ENCODE peak calls at places on chromosomes 7 and 10, in ten cellular contexts. One of them, this sample, is unnamed. For H3K4me1, H3K27me3 and H3K36me3, the result is how much of the 10 kb centered on the place peaks cover.

GRCh38 chr7:36984051-36984492 is 259.8 kb upstream of the AOAH start:
- DNase-seq in left lung: no peak
- DNase-seq in CD8-positive, alpha-beta memory T cell: no peak
- DNase-seq in SJSA1: no peak
- DNase-seq in pancreas: no peak
- DNase-seq in neural progenitor cell: no peak
- DNase-seq in H1: no peak
- DNase-seq in endodermal cell: no peak
- DNase-seq in fibroblast of lung: no peak
- DNase-seq in psoas muscle: no peak
- DNase-seq in this sample: no peak

GRCh38 chr7:142855401-142855743 is 496 bp downstream of the EPHB6 start:
- DNase-seq in left lung: no peak
- DNase-seq in CD8-positive, alpha-beta memory T cell: no peak
- DNase-seq in SJSA1: no peak
- DNase-seq in pancreas: no peak
- DNase-seq in neural progenitor cell: peak
- DNase-seq in H1: no peak
- DNase-seq in endodermal cell: no peak
- DNase-seq in fibroblast of lung: no peak
- DNase-seq in psoas muscle: no peak
- DNase-seq in this sample: no peak

GRCh38 chr7:130669051-130669700 is 628 bp upstream of the COPG2 start:
- DNase-seq in left lung: no peak
- DNase-seq in CD8-positive, alpha-beta memory T cell: peak
- DNase-seq in SJSA1: no peak
- DNase-seq in pancreas: no peak
- DNase-seq in neural progenitor cell: no peak
- DNase-seq in H1: no peak
- DNase-seq in endodermal cell: no peak
- DNase-seq in fibroblast of lung: no peak
- DNase-seq in psoas muscle: no peak
- DNase-seq in this sample: no peak

GRCh38 chr10:110444009-110444347 is 53.7 kb upstream of the DUSP5 start:
- DNase-seq in left lung: peak
- DNase-seq in CD8-positive, alpha-beta memory T cell: no peak
- DNase-seq in SJSA1: no peak
- DNase-seq in pancreas: no peak
- DNase-seq in neural progenitor cell: no peak
- DNase-seq in H1: no peak
- DNase-seq in endodermal cell: no peak
- DNase-seq in fibroblast of lung: no peak
- DNase-seq in psoas muscle: no peak
- DNase-seq in this sample: peak

GRCh38 chr10:97109562-97109961 is 76.2 kb downstream of the SLIT1 start:
- DNase-seq in left lung: no peak
- DNase-seq in CD8-positive, alpha-beta memory T cell: no peak
- DNase-seq in SJSA1: no peak
- DNase-seq in pancreas: no peak
- DNase-seq in neural progenitor cell: no peak
- DNase-seq in H1: no peak
- DNase-seq in endodermal cell: peak
- DNase-seq in fibroblast of lung: no peak
- DNase-seq in psoas muscle: no peak
- DNase-seq in this sample: no peak

GRCh38 chr7:151470656-151471180 is 30.8 kb upstream of the CRYGN start:
- DNase-seq in left lung: no peak
- DNase-seq in CD8-positive, alpha-beta memory T cell: no peak
- DNase-seq in SJSA1: no peak
- DNase-seq in pancreas: no peak
- DNase-seq in neural progenitor cell: peak
- DNase-seq in H1: no peak
- DNase-seq in endodermal cell: peak
- DNase-seq in fibroblast of lung: no peak
- DNase-seq in psoas muscle: no peak
- DNase-seq in this sample: no peak

GRCh38 chr10:60099998-60100747 is 193.8 kb upstream of the CCDC6 start:
- DNase-seq in left lung: no peak
- DNase-seq in CD8-positive, alpha-beta memory T cell: peak
- DNase-seq in SJSA1: no peak
- DNase-seq in pancreas: no peak
- DNase-seq in neural progenitor cell: peak
- DNase-seq in H1: no peak
- DNase-seq in endodermal cell: no peak
- DNase-seq in fibroblast of lung: peak
- DNase-seq in psoas muscle: no peak
- DNase-seq in this sample: no peak

GRCh38 chr7:22654836-22655235 is 72.2 kb upstream of the IL6 start:
- DNase-seq in left lung: no peak
- DNase-seq in CD8-positive, alpha-beta memory T cell: no peak
- DNase-seq in SJSA1: no peak
- DNase-seq in pancreas: no peak
- DNase-seq in neural progenitor cell: no peak
- DNase-seq in H1: no peak
- DNase-seq in endodermal cell: no peak
- DNase-seq in fibroblast of lung: no peak
- DNase-seq in psoas muscle: no peak
- DNase-seq in this sample: no peak

GRCh38 chr7:116423499-116423898 is 76.0 kb upstream of the CAV2 start:
- DNase-seq in left lung: no peak
- DNase-seq in CD8-positive, alpha-beta memory T cell: no peak
- DNase-seq in SJSA1: no peak
- DNase-seq in pancreas: no peak
- DNase-seq in neural progenitor cell: no peak
- DNase-seq in H1: no peak
- DNase-seq in endodermal cell: no peak
- DNase-seq in fibroblast of lung: peak
- DNase-seq in psoas muscle: no peak
- DNase-seq in this sample: no peak

GRCh38 chr7:123460616-123461015 is 73.8 kb downstream of the IQUB start:
- DNase-seq in left lung: no peak
- DNase-seq in CD8-positive, alpha-beta memory T cell: no peak
- DNase-seq in SJSA1: peak
- DNase-seq in pancreas: no peak
- DNase-seq in neural progenitor cell: no peak
- DNase-seq in H1: no peak
- DNase-seq in endodermal cell: no peak
- DNase-seq in fibroblast of lung: peak
- DNase-seq in psoas muscle: no peak
- DNase-seq in this sample: no peak

GRCh38 chr10:112886463-112886862 is 63.6 kb upstream of the TCF7L2 start:
- DNase-seq in left lung: no peak
- DNase-seq in CD8-positive, alpha-beta memory T cell: no peak
- DNase-seq in SJSA1: no peak
- DNase-seq in pancreas: no peak
- DNase-seq in neural progenitor cell: no peak
- DNase-seq in H1: no peak
- DNase-seq in endodermal cell: no peak
- DNase-seq in fibroblast of lung: no peak
- DNase-seq in psoas muscle: no peak
- DNase-seq in this sample: no peak

GRCh38 chr7:81299272-81299671 is 380.4 kb upstream of the SEMA3C start:
- DNase-seq in left lung: no peak
- DNase-seq in CD8-positive, alpha-beta memory T cell: no peak
- DNase-seq in SJSA1: no peak
- DNase-seq in pancreas: no peak
- DNase-seq in neural progenitor cell: no peak
- DNase-seq in H1: no peak
- DNase-seq in endodermal cell: no peak
- DNase-seq in fibroblast of lung: peak
- DNase-seq in psoas muscle: no peak
- DNase-seq in this sample: peak

GRCh38 chr7:136251826-136252225 is 274.7 kb upstream of the MTPN start:
- DNase-seq in left lung: no peak
- DNase-seq in CD8-positive, alpha-beta memory T cell: no peak
- DNase-seq in SJSA1: no peak
- DNase-seq in pancreas: no peak
- DNase-seq in neural progenitor cell: no peak
- DNase-seq in H1: no peak
- DNase-seq in endodermal cell: no peak
- DNase-seq in fibroblast of lung: peak
- DNase-seq in psoas muscle: no peak
- DNase-seq in this sample: peak

GRCh38 chr7:6460990-6461584 is 13.3 kb upstream of the DAGLB start:
- DNase-seq in left lung: no peak
- DNase-seq in CD8-positive, alpha-beta memory T cell: no peak
- DNase-seq in SJSA1: no peak
- DNase-seq in pancreas: no peak
- DNase-seq in neural progenitor cell: no peak
- DNase-seq in H1: no peak
- DNase-seq in endodermal cell: no peak
- DNase-seq in fibroblast of lung: no peak
- DNase-seq in psoas muscle: no peak
- DNase-seq in this sample: no peak

GRCh38 chr10:99913831-99914235 is 95.9 kb downstream of the DNMBP start:
- DNase-seq in left lung: no peak
- DNase-seq in CD8-positive, alpha-beta memory T cell: no peak
- DNase-seq in SJSA1: no peak
- DNase-seq in pancreas: peak
- DNase-seq in neural progenitor cell: peak
- DNase-seq in H1: peak
- DNase-seq in endodermal cell: peak
- DNase-seq in fibroblast of lung: peak
- DNase-seq in psoas muscle: no peak
- DNase-seq in this sample: no peak

GRCh38 chr7:1922071-1922869 is 252.2 kb downstream of the ELFN1 start:
- DNase-seq in left lung: no peak
- DNase-seq in CD8-positive, alpha-beta memory T cell: peak
- DNase-seq in SJSA1: no peak
- DNase-seq in pancreas: peak
- DNase-seq in neural progenitor cell: no peak
- DNase-seq in H1: no peak
- DNase-seq in endodermal cell: no peak
- DNase-seq in fibroblast of lung: no peak
- DNase-seq in psoas muscle: peak
- DNase-seq in this sample: no peak

GRCh38 chr7:111789880-111790279 is 227.6 kb upstream of the IMMP2L start:
- DNase-seq in left lung: no peak
- DNase-seq in CD8-positive, alpha-beta memory T cell: no peak
- DNase-seq in SJSA1: no peak
- DNase-seq in pancreas: no peak
- DNase-seq in neural progenitor cell: no peak
- DNase-seq in H1: no peak
- DNase-seq in endodermal cell: no peak
- DNase-seq in fibroblast of lung: peak
- DNase-seq in psoas muscle: no peak
- DNase-seq in this sample: no peak

DNA sequence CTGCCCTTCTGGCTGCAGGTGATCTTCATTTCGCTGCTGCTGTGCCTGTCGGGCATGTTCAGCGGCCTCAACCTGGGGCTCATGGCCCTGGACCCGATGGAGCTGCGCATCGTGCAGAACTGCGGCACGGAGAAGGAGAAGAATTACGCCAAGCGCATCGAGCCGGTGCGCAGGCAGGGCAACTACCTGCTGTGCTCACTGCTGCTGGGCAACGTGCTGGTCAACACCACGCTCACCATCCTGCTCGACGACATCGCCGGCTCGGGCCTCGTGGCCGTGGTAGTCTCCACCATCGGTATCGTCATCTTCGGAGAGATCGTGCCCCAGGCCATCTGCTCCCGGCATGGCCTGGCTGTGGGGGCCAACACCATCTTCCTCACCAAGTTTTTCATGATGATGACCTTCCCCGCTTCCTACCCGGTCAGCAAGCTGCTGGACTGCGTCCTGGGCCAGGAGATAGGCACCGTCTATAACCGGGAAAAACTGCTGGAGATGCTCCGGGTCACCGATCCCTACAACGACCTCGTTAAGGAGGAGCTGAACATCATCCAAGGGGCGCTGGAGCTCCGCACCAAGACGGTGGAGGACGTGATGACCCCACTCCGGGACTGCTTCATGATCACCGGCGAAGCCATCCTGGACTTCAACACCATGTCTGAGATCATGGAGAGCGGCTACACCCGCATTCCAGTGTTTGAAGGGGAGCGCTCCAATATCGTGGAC is 1.3 kb downstream of the CNNM2 start:
- DNase-seq in left lung: peak
- DNase-seq in CD8-positive, alpha-beta memory T cell: no peak
- DNase-seq in SJSA1: no peak
- DNase-seq in pancreas: peak
- DNase-seq in neural progenitor cell: peak
- DNase-seq in H1: peak
- DNase-seq in endodermal cell: peak
- DNase-seq in fibroblast of lung: peak
- DNase-seq in psoas muscle: no peak
- DNase-seq in this sample: no peak
- H3K4me1 ChIP-seq in left lung: under half
- H3K4me1 ChIP-seq in CD8-positive, alpha-beta memory T cell: under half
- H3K4me1 ChIP-seq in SJSA1: under half
- H3K4me1 ChIP-seq in pancreas: under half
- H3K4me1 ChIP-seq in neural progenitor cell: under half
- H3K4me1 ChIP-seq in H1: under half
- H3K4me1 ChIP-seq in endodermal cell: under half
- H3K4me1 ChIP-seq in fibroblast of lung: under half
- H3K4me1 ChIP-seq in psoas muscle: under half
- H3K4me1 ChIP-seq in this sample: under half

DNA sequence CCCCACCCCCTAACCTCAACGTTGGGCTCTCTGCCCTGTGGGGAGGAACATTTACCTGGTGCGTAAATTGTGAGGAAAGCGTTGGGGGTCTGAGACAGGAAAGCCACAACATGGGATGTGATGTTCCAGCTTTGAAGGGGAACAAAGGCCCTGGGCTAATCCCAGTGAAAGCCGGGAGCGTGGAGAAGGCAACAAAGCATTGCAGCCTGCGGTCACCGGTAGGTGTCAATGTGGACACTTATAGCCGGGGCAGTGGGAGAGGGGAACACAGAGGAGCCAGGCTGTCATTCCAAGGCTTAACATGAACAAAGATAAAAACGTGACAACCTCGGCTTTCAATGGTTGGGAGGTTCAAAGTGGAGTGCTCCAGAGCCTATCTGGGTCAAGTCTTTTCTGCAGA is 12.7 kb downstream of the PTF1A start:
- DNase-seq in left lung: no peak
- DNase-seq in CD8-positive, alpha-beta memory T cell: no peak
- DNase-seq in SJSA1: no peak
- DNase-seq in pancreas: no peak
- DNase-seq in neural progenitor cell: peak
- DNase-seq in H1: no peak
- DNase-seq in endodermal cell: peak
- DNase-seq in fibroblast of lung: no peak
- DNase-seq in psoas muscle: no peak
- DNase-seq in this sample: no peak
- H3K27me3 ChIP-seq in left lung: half or more
- H3K27me3 ChIP-seq in CD8-positive, alpha-beta memory T cell: under half
- H3K27me3 ChIP-seq in SJSA1: half or more
- H3K27me3 ChIP-seq in pancreas: under half
- H3K27me3 ChIP-seq in neural progenitor cell: half or more
- H3K27me3 ChIP-seq in H1: half or more
- H3K27me3 ChIP-seq in endodermal cell: half or more
- H3K27me3 ChIP-seq in fibroblast of lung: under half
- H3K27me3 ChIP-seq in psoas muscle: half or more
- H3K27me3 ChIP-seq in this sample: under half

GRCh38 chr7:92790987-92791386 is 45.4 kb downstream of the CDK6 start:
- DNase-seq in left lung: no peak
- DNase-seq in CD8-positive, alpha-beta memory T cell: no peak
- DNase-seq in SJSA1: peak
- DNase-seq in pancreas: no peak
- DNase-seq in neural progenitor cell: no peak
- DNase-seq in H1: no peak
- DNase-seq in endodermal cell: no peak
- DNase-seq in fibroblast of lung: peak
- DNase-seq in psoas muscle: no peak
- DNase-seq in this sample: no peak
- H3K36me3 ChIP-seq in left lung: under half
- H3K36me3 ChIP-seq in CD8-positive, alpha-beta memory T cell: under half
- H3K36me3 ChIP-seq in SJSA1: under half
- H3K36me3 ChIP-seq in pancreas: under half
- H3K36me3 ChIP-seq in neural progenitor cell: under half
- H3K36me3 ChIP-seq in H1: under half
- H3K36me3 ChIP-seq in endodermal cell: under half
- H3K36me3 ChIP-seq in fibroblast of lung: under half
- H3K36me3 ChIP-seq in psoas muscle: under half
- H3K36me3 ChIP-seq in this sample: under half

GRCh38 chr7:156029460-156030007 is 217.3 kb upstream of the SHH start:
- DNase-seq in left lung: no peak
- DNase-seq in CD8-positive, alpha-beta memory T cell: no peak
- DNase-seq in SJSA1: no peak
- DNase-seq in pancreas: no peak
- DNase-seq in neural progenitor cell: no peak
- DNase-seq in H1: peak
- DNase-seq in endodermal cell: peak
- DNase-seq in fibroblast of lung: no peak
- DNase-seq in psoas muscle: no peak
- DNase-seq in this sample: no peak
- H3K4me1 ChIP-seq in left lung: under half
- H3K4me1 ChIP-seq in CD8-positive, alpha-beta memory T cell: under half
- H3K4me1 ChIP-seq in SJSA1: under half
- H3K4me1 ChIP-seq in pancreas: under half
- H3K4me1 ChIP-seq in neural progenitor cell: under half
- H3K4me1 ChIP-seq in H1: under half
- H3K4me1 ChIP-seq in endodermal cell: under half
- H3K4me1 ChIP-seq in fibroblast of lung: under half
- H3K4me1 ChIP-seq in psoas muscle: under half
- H3K4me1 ChIP-seq in this sample: under half

This sample was measured in SJCRH30.